ENCODE peak calls at places on chromosomes 1 and 21, in seven cellular contexts. One of them, this sample, is unnamed.

GRCh38 chr1:90850181-90850924 is 133.3 kb upstream of the BARHL2 start:
- DNase-seq in SJSA1: peak; percentile 62
- DNase-seq in mucosa of descending colon: peak; percentile 35
- DNase-seq in body of pancreas: peak; percentile 29
- DNase-seq in naive thymus-derived CD4-positive, alpha-beta T cell: no peak
- DNase-seq in RWPE2: no peak
- DNase-seq in tibial nerve: peak; percentile 14
- DNase-seq in this sample: no peak

GRCh38 chr1:160768295-160768657 is 27.7 kb upstream of the LY9 start:
- DNase-seq in SJSA1: peak; percentile 16
- DNase-seq in mucosa of descending colon: peak; percentile 78
- DNase-seq in body of pancreas: peak; percentile 47
- DNase-seq in naive thymus-derived CD4-positive, alpha-beta T cell: peak; percentile 89
- DNase-seq in RWPE2: no peak
- DNase-seq in tibial nerve: no peak
- DNase-seq in this sample: peak; percentile 40

GRCh38 chr1:91609571-91609970 is 108.9 kb downstream of the CDC7 start:
- DNase-seq in SJSA1: no peak
- DNase-seq in mucosa of descending colon: no peak
- DNase-seq in body of pancreas: no peak
- DNase-seq in naive thymus-derived CD4-positive, alpha-beta T cell: no peak
- DNase-seq in RWPE2: no peak
- DNase-seq in tibial nerve: no peak
- DNase-seq in this sample: peak; percentile 90

GRCh38 chr1:223378754-223379153 is 14.5 kb upstream of the CCDC185 start:
- DNase-seq in SJSA1: no peak
- DNase-seq in mucosa of descending colon: no peak
- DNase-seq in body of pancreas: no peak
- DNase-seq in naive thymus-derived CD4-positive, alpha-beta T cell: no peak
- DNase-seq in RWPE2: no peak
- DNase-seq in tibial nerve: no peak
- DNase-seq in this sample: no peak

GRCh38 chr1:205456868-205457724 is 1.3 kb upstream of the BLACAT1 start:
- DNase-seq in SJSA1: no peak
- DNase-seq in mucosa of descending colon: no peak
- DNase-seq in body of pancreas: no peak
- DNase-seq in naive thymus-derived CD4-positive, alpha-beta T cell: no peak
- DNase-seq in RWPE2: no peak
- DNase-seq in tibial nerve: no peak
- DNase-seq in this sample: no peak

GRCh38 chr1:30616759-30617158 is 106.6 kb downstream of the MATN1 start:
- DNase-seq in SJSA1: peak; percentile 26
- DNase-seq in mucosa of descending colon: no peak
- DNase-seq in body of pancreas: no peak
- DNase-seq in naive thymus-derived CD4-positive, alpha-beta T cell: no peak
- DNase-seq in RWPE2: no peak
- DNase-seq in tibial nerve: no peak
- DNase-seq in this sample: no peak

GRCh38 chr1:47578026-47578861 is 140.4 kb downstream of the FOXD2 start:
- DNase-seq in SJSA1: no peak
- DNase-seq in mucosa of descending colon: no peak
- DNase-seq in body of pancreas: no peak
- DNase-seq in naive thymus-derived CD4-positive, alpha-beta T cell: no peak
- DNase-seq in RWPE2: peak; percentile 25
- DNase-seq in tibial nerve: peak; percentile 54
- DNase-seq in this sample: no peak

GRCh38 chr1:39167632-39168209 is 36.8 kb upstream of the MACF1 start:
- DNase-seq in SJSA1: no peak
- DNase-seq in mucosa of descending colon: no peak
- DNase-seq in body of pancreas: no peak
- DNase-seq in naive thymus-derived CD4-positive, alpha-beta T cell: no peak
- DNase-seq in RWPE2: no peak
- DNase-seq in tibial nerve: no peak
- DNase-seq in this sample: no peak

GRCh38 chr1:4617506-4617905 is 36.9 kb upstream of the AJAP1 start:
- DNase-seq in SJSA1: no peak
- DNase-seq in mucosa of descending colon: no peak
- DNase-seq in body of pancreas: no peak
- DNase-seq in naive thymus-derived CD4-positive, alpha-beta T cell: no peak
- DNase-seq in RWPE2: no peak
- DNase-seq in tibial nerve: no peak
- DNase-seq in this sample: no peak

GRCh38 chr1:154880651-154881050 is 10.6 kb upstream of the KCNN3 start:
- DNase-seq in SJSA1: no peak
- DNase-seq in mucosa of descending colon: no peak
- DNase-seq in body of pancreas: no peak
- DNase-seq in naive thymus-derived CD4-positive, alpha-beta T cell: no peak
- DNase-seq in RWPE2: no peak
- DNase-seq in tibial nerve: no peak
- DNase-seq in this sample: no peak

GRCh38 chr1:93552751-93553455 is 105.0 kb downstream of the FNBP1L start:
- DNase-seq in SJSA1: no peak
- DNase-seq in mucosa of descending colon: no peak
- DNase-seq in body of pancreas: no peak
- DNase-seq in naive thymus-derived CD4-positive, alpha-beta T cell: peak; percentile 14
- DNase-seq in RWPE2: no peak
- DNase-seq in tibial nerve: no peak
- DNase-seq in this sample: peak; percentile 24

GRCh38 chr1:184947497-184948256 is 26.6 kb downstream of the NIBAN1 start:
- DNase-seq in SJSA1: no peak
- DNase-seq in mucosa of descending colon: no peak
- DNase-seq in body of pancreas: no peak
- DNase-seq in naive thymus-derived CD4-positive, alpha-beta T cell: no peak
- DNase-seq in RWPE2: no peak
- DNase-seq in tibial nerve: no peak
- DNase-seq in this sample: no peak

GRCh38 chr1:9010781-9011323 is 15.4 kb downstream of the SLC2A7 start:
- DNase-seq in SJSA1: no peak
- DNase-seq in mucosa of descending colon: no peak
- DNase-seq in body of pancreas: peak; percentile 43
- DNase-seq in naive thymus-derived CD4-positive, alpha-beta T cell: no peak
- DNase-seq in RWPE2: no peak
- DNase-seq in tibial nerve: peak; percentile 28
- DNase-seq in this sample: no peak

GRCh38 chr21:46557919-46558392 is 46.9 kb downstream of the S100B start:
- DNase-seq in SJSA1: peak; percentile 31
- DNase-seq in mucosa of descending colon: no peak
- DNase-seq in body of pancreas: no peak
- DNase-seq in naive thymus-derived CD4-positive, alpha-beta T cell: no peak
- DNase-seq in RWPE2: no peak
- DNase-seq in tibial nerve: no peak
- DNase-seq in this sample: no peak

GRCh38 chr21:33977721-33978369 is 62.2 kb upstream of the ATP5PO start:
- DNase-seq in SJSA1: no peak
- DNase-seq in mucosa of descending colon: no peak
- DNase-seq in body of pancreas: no peak
- DNase-seq in naive thymus-derived CD4-positive, alpha-beta T cell: no peak
- DNase-seq in RWPE2: no peak
- DNase-seq in tibial nerve: no peak
- DNase-seq in this sample: no peak

GRCh38 chr21:33975548-33976081 is 60.0 kb upstream of the ATP5PO start:
- DNase-seq in SJSA1: peak; percentile 59
- DNase-seq in mucosa of descending colon: no peak
- DNase-seq in body of pancreas: peak; percentile 24
- DNase-seq in naive thymus-derived CD4-positive, alpha-beta T cell: no peak
- DNase-seq in RWPE2: no peak
- DNase-seq in tibial nerve: no peak
- DNase-seq in this sample: peak; percentile 89

GRCh38 chr21:33978585-33978984 is 63.0 kb upstream of the ATP5PO start:
- DNase-seq in SJSA1: no peak
- DNase-seq in mucosa of descending colon: no peak
- DNase-seq in body of pancreas: no peak
- DNase-seq in naive thymus-derived CD4-positive, alpha-beta T cell: no peak
- DNase-seq in RWPE2: no peak
- DNase-seq in tibial nerve: no peak
- DNase-seq in this sample: no peak

GRCh38 chr21:33976082-33976979 is 60.7 kb upstream of the ATP5PO start:
- DNase-seq in SJSA1: peak; percentile 78
- DNase-seq in mucosa of descending colon: no peak
- DNase-seq in body of pancreas: peak; percentile 20
- DNase-seq in naive thymus-derived CD4-positive, alpha-beta T cell: peak; percentile 29
- DNase-seq in RWPE2: peak; percentile 90
- DNase-seq in tibial nerve: no peak
- DNase-seq in this sample: peak; percentile 98

GRCh38 chr21:33976980-33977720 is 61.5 kb upstream of the ATP5PO start:
- DNase-seq in SJSA1: no peak
- DNase-seq in mucosa of descending colon: no peak
- DNase-seq in body of pancreas: no peak
- DNase-seq in naive thymus-derived CD4-positive, alpha-beta T cell: no peak
- DNase-seq in RWPE2: no peak
- DNase-seq in tibial nerve: no peak
- DNase-seq in this sample: no peak
- H3K4me1 ChIP-seq in SJSA1: peaks cover 41% of the 10 kb centered on the region
- H3K4me1 ChIP-seq in mucosa of descending colon: peaks cover 17% of the 10 kb centered on the region
- H3K4me1 ChIP-seq in body of pancreas: no peaks in the 10 kb centered on the region
- H3K4me1 ChIP-seq in naive thymus-derived CD4-positive, alpha-beta T cell: peaks cover 32% of the 10 kb centered on the region
- H3K4me1 ChIP-seq in RWPE2: peaks cover 26% of the 10 kb centered on the region
- H3K4me1 ChIP-seq in tibial nerve: no peaks in the 10 kb centered on the region
- H3K4me1 ChIP-seq in this sample: peaks cover 19% of the 10 kb centered on the region

DNA sequence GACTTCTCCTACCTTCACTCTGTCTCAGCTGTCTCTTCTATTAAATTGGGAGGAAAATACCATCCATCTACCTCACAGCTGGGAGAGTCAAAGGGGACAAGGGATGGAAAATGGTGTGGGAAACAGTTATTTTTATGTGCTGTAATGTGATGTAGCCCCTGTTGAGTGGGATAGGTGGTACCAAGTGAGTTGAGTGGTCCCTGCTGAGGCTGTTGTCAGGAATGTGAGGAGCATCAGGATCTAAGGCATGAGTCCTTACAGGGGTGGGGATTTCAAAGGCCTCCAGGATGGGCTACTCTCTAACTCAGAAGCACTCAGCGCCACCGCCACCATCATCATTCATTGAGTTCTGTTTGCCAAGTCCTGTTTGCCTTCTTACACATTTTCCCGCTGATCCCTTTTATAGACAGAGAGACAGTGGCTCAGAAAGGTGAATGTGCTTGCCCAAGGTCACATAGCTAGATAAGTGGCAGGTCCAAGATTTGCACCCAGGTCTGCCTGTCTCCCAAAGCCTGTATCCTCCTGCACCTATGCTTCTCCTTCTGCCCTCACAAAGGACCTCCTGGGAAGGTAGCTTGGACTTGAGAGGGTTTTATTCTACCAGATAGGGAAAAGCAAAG is 4.6 kb upstream of the ID3 start:
- DNase-seq in SJSA1: no peak
- DNase-seq in mucosa of descending colon: no peak
- DNase-seq in body of pancreas: no peak
- DNase-seq in naive thymus-derived CD4-positive, alpha-beta T cell: no peak
- DNase-seq in RWPE2: no peak
- DNase-seq in tibial nerve: no peak
- DNase-seq in this sample: no peak
- H3K4me1 ChIP-seq in SJSA1: peaks cover 61% of the 10 kb centered on the region
- H3K4me1 ChIP-seq in mucosa of descending colon: peaks cover 43% of the 10 kb centered on the region
- H3K4me1 ChIP-seq in body of pancreas: peaks cover 58% of the 10 kb centered on the region
- H3K4me1 ChIP-seq in naive thymus-derived CD4-positive, alpha-beta T cell: peaks cover 2% of the 10 kb centered on the region
- H3K4me1 ChIP-seq in RWPE2: peaks cover 7% of the 10 kb centered on the region
- H3K4me1 ChIP-seq in tibial nerve: no peaks in the 10 kb centered on the region
- H3K4me1 ChIP-seq in this sample: no peaks in the 10 kb centered on the region

DNA sequence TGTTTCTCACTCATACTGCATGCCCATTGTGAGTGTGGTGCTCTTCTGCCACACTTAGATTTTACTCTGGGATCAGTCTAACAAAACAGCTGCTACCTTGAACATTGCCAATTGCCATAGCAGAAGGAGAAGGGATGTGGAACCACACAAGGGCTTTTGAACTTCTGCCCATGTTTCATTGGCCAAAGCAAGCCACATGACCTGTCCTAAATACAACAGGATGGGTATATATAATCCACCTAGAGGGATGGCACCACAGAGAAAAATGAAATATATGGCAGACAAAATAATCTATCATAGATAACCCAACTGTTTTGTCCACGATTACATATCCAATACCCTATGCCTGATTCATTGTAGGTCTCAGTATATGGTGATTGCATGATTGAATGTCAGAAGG is 26.3 kb downstream of the PDE4B start:
- DNase-seq in SJSA1: no peak
- DNase-seq in mucosa of descending colon: no peak
- DNase-seq in body of pancreas: no peak
- DNase-seq in naive thymus-derived CD4-positive, alpha-beta T cell: no peak
- DNase-seq in RWPE2: no peak
- DNase-seq in tibial nerve: no peak
- DNase-seq in this sample: no peak
- H3K4me1 ChIP-seq in SJSA1: no peaks in the 10 kb centered on the region
- H3K4me1 ChIP-seq in mucosa of descending colon: no peaks in the 10 kb centered on the region
- H3K4me1 ChIP-seq in body of pancreas: no peaks in the 10 kb centered on the region
- H3K4me1 ChIP-seq in naive thymus-derived CD4-positive, alpha-beta T cell: no peaks in the 10 kb centered on the region
- H3K4me1 ChIP-seq in RWPE2: no peaks in the 10 kb centered on the region
- H3K4me1 ChIP-seq in tibial nerve: no peaks in the 10 kb centered on the region
- H3K4me1 ChIP-seq in this sample: no peaks in the 10 kb centered on the region

DNA sequence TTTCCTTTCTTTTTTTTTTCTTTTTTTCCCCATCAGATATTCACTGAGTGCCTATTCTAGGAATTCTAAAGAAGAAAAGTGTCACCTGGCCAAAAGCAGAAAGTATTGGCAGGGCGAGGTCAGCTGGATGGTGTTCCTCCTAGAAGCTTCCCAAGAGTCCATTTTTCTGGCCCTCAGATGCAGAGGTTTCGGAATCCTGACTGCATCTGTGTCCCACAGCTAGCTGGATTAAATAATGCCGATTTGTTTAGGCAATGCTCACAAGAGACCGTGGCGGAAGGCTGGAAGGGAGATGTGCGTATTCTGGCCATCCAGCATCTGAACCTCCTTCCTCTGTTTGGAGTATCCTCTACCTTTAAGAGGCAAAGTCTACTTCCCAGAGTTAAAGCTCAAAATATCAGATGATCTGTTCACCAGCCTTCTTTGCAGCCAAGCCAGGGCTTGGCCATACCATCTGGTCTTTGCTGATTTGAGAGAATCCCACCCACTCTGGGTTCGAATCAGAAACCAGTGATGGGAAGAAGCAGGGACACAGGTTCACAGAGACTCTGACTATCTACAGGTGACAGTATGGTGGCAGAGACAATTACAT is 5.4 kb upstream of the TENT5C start:
- DNase-seq in SJSA1: no peak
- DNase-seq in mucosa of descending colon: no peak
- DNase-seq in body of pancreas: no peak
- DNase-seq in naive thymus-derived CD4-positive, alpha-beta T cell: no peak
- DNase-seq in RWPE2: no peak
- DNase-seq in tibial nerve: no peak
- DNase-seq in this sample: no peak
- H3K4me1 ChIP-seq in SJSA1: peaks cover 3% of the 10 kb centered on the region
- H3K4me1 ChIP-seq in mucosa of descending colon: no peaks in the 10 kb centered on the region
- H3K4me1 ChIP-seq in body of pancreas: peaks cover 25% of the 10 kb centered on the region
- H3K4me1 ChIP-seq in naive thymus-derived CD4-positive, alpha-beta T cell: no peaks in the 10 kb centered on the region
- H3K4me1 ChIP-seq in RWPE2: no peaks in the 10 kb centered on the region
- H3K4me1 ChIP-seq in tibial nerve: no peaks in the 10 kb centered on the region
- H3K4me1 ChIP-seq in this sample: no peaks in the 10 kb centered on the region